ENCODE peak calls at places on chromosomes 1 and 21, in four cellular contexts. J is stimulated activated effector memory CD8-positive, alpha-beta T cell treated with anti-CD3 and anti-CD28 coated beads, Interleukin-12 subunit alpha, Interleukin-12 subunit beta, amount 100 ng/mL, for 72 hours; X is WTC11; I is neural progenitor cell. M is an unnamed sample.
A peak's percentile ranks its signal among the peaks of the same experiment; 100 is the strongest.

GRCh38 chr1:19310720-19311502 is 1.0 kb downstream of the AKR7A2 start:
- DNase-seq in J (no peak), X (no peak), I (peak; percentile 26), M (no peak)

GRCh38 chr1:66175581-66175980 is 358.4 kb upstream of the SGIP1 start:
- DNase-seq in J (no peak), X (no peak), I (no peak), M (no peak)

GRCh38 chr21:28632718-28633408 is 359.8 kb downstream of the LTN1 start:
- DNase-seq in J (no peak), X (no peak), I (peak; percentile 50), M (peak; percentile 86)

GRCh38 chr1:182588460-182589396 is at the start of gene RNASEL:
- DNase-seq in J (peak; percentile 63), X (peak; percentile 70), I (peak; percentile 73), M (peak; percentile 73)

GRCh38 chr1:33086384-33086850 is 5.5 kb downstream of the AZIN2 start:
- DNase-seq in J (no peak), X (peak; percentile 84), I (peak; percentile 91), M (no peak)

GRCh38 chr21:46065215-46065992 is 32.5 kb upstream of the COL6A2 start:
- DNase-seq in J (no peak), X (no peak), I (no peak), M (no peak)

GRCh38 chr1:8875216-8875861 is 3.1 kb downstream of the ENO1 start:
- DNase-seq in J (no peak), X (no peak), I (no peak), M (no peak)

GRCh38 chr1:17538428-17539130 is 919 bp upstream of the ARHGEF10L start:
- DNase-seq in J (no peak), X (peak; percentile 86), I (peak; percentile 94), M (no peak)

GRCh38 chr1:31364561-31365255 is 8.2 kb downstream of the FABP3 start:
- DNase-seq in J (no peak), X (no peak), I (no peak), M (no peak)

GRCh38 chr1:218817747-218818146 is 355.9 kb upstream of the LYPLAL1 start:
- DNase-seq in J (no peak), X (no peak), I (no peak), M (no peak)

GRCh38 chr1:52738148-52738547 is 11.9 kb downstream of the ZYG11B start:
- DNase-seq in J (no peak), X (no peak), I (no peak), M (no peak)

GRCh38 chr1:173062156-173062938 is 11.6 kb upstream of the TNFSF18 start:
- DNase-seq in J (no peak), X (no peak), I (no peak), M (peak; percentile 87)

GRCh38 chr1:22375601-22376000 is 76.0 kb upstream of the ZBTB40 start:
- DNase-seq in J (no peak), X (no peak), I (no peak), M (no peak)

GRCh38 chr1:64686828-64687724 is 57.8 kb upstream of the RAVER2 start:
- DNase-seq in J (no peak), X (no peak), I (peak; percentile 52), M (peak; percentile 65)

GRCh38 chr1:61457526-61457925 is 267.4 kb downstream of the TM2D1 start:
- DNase-seq in J (no peak), X (no peak), I (no peak), M (no peak)

GRCh38 chr1:11787804-11788436 is 17.8 kb downstream of the MTHFR start:
- DNase-seq in J (no peak), X (no peak), I (peak; percentile 1), M (no peak)

GRCh38 chr1:11453742-11454442 is 25.1 kb upstream of the DISP3 start:
- DNase-seq in J (no peak), X (no peak), I (no peak), M (no peak)

GRCh38 chr21:41241341-41241740 is 73.4 kb downstream of the BACE2 start:
- DNase-seq in J (no peak), X (no peak), I (no peak), M (no peak)

GRCh38 chr21:43585924-43586411 is 73.3 kb downstream of the HSF2BP start:
- DNase-seq in J (no peak), X (no peak), I (peak; percentile 79), M (peak; percentile 93)

GRCh38 chr1:94582578-94582977 is 41.0 kb upstream of the F3 start:
- DNase-seq in J (no peak), X (no peak), I (no peak), M (no peak)

GRCh38 chr1:170537798-170538503 is 6.0 kb downstream of the GORAB start:
- DNase-seq in J (no peak), X (no peak), I (no peak), M (no peak)

M was measured in RWPE1.